ENCODE peak calls at places on chromosomes 6 and 20, in ten cellular contexts. L is ureter; I is fibroblast of mammary gland; T is stimulated activated CD8-positive, alpha-beta memory T cell treated with anti-CD3 and anti-CD28 coated beads, Interleukin-2, amount 100 ng/mL, for 1 hour; X is T47D; R is stimulated activated CD4-positive, alpha-beta T cell treated with anti-CD3 and anti-CD28 coated beads, Interleukin-12 subunit alpha, Interleukin-12 subunit beta, amount 100 ng/mL, for 4 hours; M is NCI-H2107; K is amniotic epithelial cell; J is spleen; U is foreskin fibroblast. D is an unnamed sample.

GRCh38 chr6:139161169-139161568 is 26.3 kb downstream of the HECA start:
- DNase-seq in M (peak; percentile 11), U (peak; percentile 59), L (no peak), I (peak; percentile 61), R (no peak), K (no peak), T (peak; percentile 31), X (no peak), J (no peak), D (no peak)

GRCh38 chr6:156423829-156424228 is 353.3 kb upstream of the ARID1B start:
- DNase-seq in K (no peak), L (no peak), I (no peak), M (no peak), R (no peak), U (no peak), T (no peak), X (no peak), J (no peak), D (peak; percentile 44)

GRCh38 chr20:11549172-11550117 is 368.2 kb upstream of the BTBD3 start:
- DNase-seq in X (no peak), J (no peak), I (no peak), K (no peak), M (no peak), L (no peak), U (no peak), R (no peak), T (no peak), D (no peak)

GRCh38 chr6:75751443-75751842 is 2.4 kb downstream of the MYO6 start:
- DNase-seq in U (peak; percentile 54), M (no peak), X (no peak), L (no peak), T (no peak), R (no peak), K (peak; percentile 51), J (no peak), I (peak; percentile 33), D (no peak)

GRCh38 chr20:59835448-59836395 is 97.7 kb downstream of the SYCP2 start:
- DNase-seq in L (peak; percentile 69), J (peak; percentile 72), X (no peak), I (peak; percentile 54), R (no peak), K (no peak), M (peak; percentile 15), U (peak; percentile 56), T (no peak), D (no peak)

GRCh38 chr20:483791-484644 is 21.7 kb upstream of the TBC1D20 start:
- DNase-seq in R (no peak), I (no peak), U (no peak), K (peak; percentile 29), M (no peak), T (no peak), J (no peak), X (no peak), L (no peak), D (no peak)

GRCh38 chr20:21622097-21622496 is 83.4 kb upstream of the PAX1 start:
- DNase-seq in R (no peak), X (peak; percentile 84), U (no peak), I (no peak), K (no peak), T (no peak), J (no peak), L (peak; percentile 46), M (no peak), D (no peak)

GRCh38 chr6:49548613-49549304 is 1.7 kb upstream of the C6orf141 start:
- DNase-seq in I (no peak), X (no peak), U (no peak), M (no peak), L (no peak), K (no peak), T (no peak), J (no peak), R (no peak), D (no peak)

GRCh38 chr6:134910596-134910935 is 39.3 kb downstream of the ALDH8A1 start:
- DNase-seq in I (no peak), M (no peak), T (no peak), X (no peak), R (no peak), K (peak; percentile 61), J (no peak), L (no peak), U (no peak), D (no peak)

GRCh38 chr20:32350421-32350820 is 7.7 kb upstream of the ASXL1 start:
- DNase-seq in J (no peak), X (no peak), I (no peak), M (no peak), T (no peak), U (no peak), R (no peak), K (no peak), L (no peak), D (no peak)

GRCh38 chr20:45311589-45312211 is 3.6 kb upstream of the MATN4 start:
- DNase-seq in I (peak; percentile 45), R (peak; percentile 73), K (peak; percentile 33), J (peak; percentile 89), T (no peak), M (no peak), U (peak; percentile 77), L (no peak), X (peak; percentile 78), D (no peak)

GRCh38 chr6:16544006-16544405 is 217.3 kb downstream of the ATXN1 start:
- DNase-seq in K (no peak), T (no peak), I (peak; percentile 54), L (peak; percentile 54), R (no peak), U (peak; percentile 79), J (no peak), X (no peak), M (no peak), D (peak; percentile 76)

GRCh38 chr20:17680128-17680835 is 1.8 kb downstream of the RRBP1 start:
- DNase-seq in K (peak; percentile 74), M (no peak), L (peak; percentile 54), U (peak; percentile 90), J (peak; percentile 87), X (peak; percentile 48), R (no peak), I (peak; percentile 86), T (no peak), D (peak; percentile 59)

GRCh38 chr6:142313284-142313683 is 11.5 kb downstream of the ADGRG6 start:
- DNase-seq in L (no peak), K (peak; percentile 96), X (no peak), J (no peak), T (no peak), I (peak; percentile 64), R (no peak), M (no peak), U (peak; percentile 47), D (peak; percentile 69)

GRCh38 chr6:43496370-43497128 is 13.6 kb downstream of the LRRC73 start:
- DNase-seq in M (no peak), U (peak; percentile 89), T (no peak), R (no peak), J (no peak), L (peak; percentile 70), K (peak; percentile 44), I (peak; percentile 62), X (peak; percentile 60), D (no peak)

GRCh38 chr6:106574729-106575458 is 54.4 kb downstream of the RTN4IP1 start:
- DNase-seq in U (peak; percentile 86), I (peak; percentile 79), J (no peak), K (peak; percentile 43), M (no peak), T (no peak), R (no peak), L (no peak), X (peak; percentile 56), D (peak; percentile 77)

D was measured in RCC 7860.